ENCODE peak calls at places on chromosomes 16 and 17, in six cellular contexts. A, K, M, F, P and D are unnamed samples. For H3K4me1, the result is how much of the 10 kb centered on the place peaks cover.

GRCh38 chr16:709651-710499 is 4.3 kb upstream of the FBXL16 start:
- DNase-seq in A (no peak), K (peak), M (no peak), F (no peak), P (no peak), D (peak)

GRCh38 chr17:2400474-2400866 is 390 bp downstream of the MNT start:
- DNase-seq in A (peak), K (peak), M (no peak), F (no peak), P (no peak), D (no peak)

GRCh38 chr16:20904507-20905079 is 4.0 kb downstream of the LYRM1 start:
- DNase-seq in A (peak), K (no peak), M (no peak), F (peak), P (peak), D (no peak)

GRCh38 chr17:82245144-82246039 is 16.6 kb downstream of the SLC16A3 start:
- DNase-seq in A (no peak), K (no peak), M (no peak), F (no peak), P (no peak), D (no peak)

GRCh38 chr16:87542531-87543102 is 49.8 kb upstream of the ZCCHC14 start:
- DNase-seq in A (peak), K (no peak), M (no peak), F (no peak), P (no peak), D (no peak)

GRCh38 chr16:81612351-81613170 is 166.5 kb upstream of the PLCG2 start:
- DNase-seq in A (no peak), K (no peak), M (no peak), F (no peak), P (no peak), D (no peak)

GRCh38 chr17:19897108-19897854 is 29.5 kb upstream of the ULK2 start:
- DNase-seq in A (no peak), K (no peak), M (no peak), F (no peak), P (no peak), D (no peak)

GRCh38 chr17:29664743-29665479 is 42.2 kb upstream of the CORO6 start:
- DNase-seq in A (no peak), K (peak), M (no peak), F (peak), P (no peak), D (no peak)

GRCh38 chr17:81858967-81859905 is 1.1 kb downstream of the P4HB start:
- DNase-seq in A (no peak), K (peak), M (no peak), F (no peak), P (no peak), D (no peak)

GRCh38 chr16:67563708-67564468 is 1.6 kb downstream of the CTCF start:
- DNase-seq in A (peak), K (peak), M (no peak), F (no peak), P (no peak), D (no peak)

GRCh38 chr16:83328936-83329335 is 478.8 kb upstream of the HSBP1 start:
- DNase-seq in A (no peak), K (no peak), M (no peak), F (no peak), P (no peak), D (no peak)

GRCh38 chr16:4611337-4612023 is 3.2 kb downstream of the UBALD1 start:
- DNase-seq in A (no peak), K (no peak), M (no peak), F (no peak), P (no peak), D (no peak)

GRCh38 chr16:89721644-89722391 is 481 bp downstream of the ZNF276 start:
- DNase-seq in A (no peak), K (peak), M (no peak), F (no peak), P (no peak), D (no peak)

GRCh38 chr16:56613706-56614105 is 5.3 kb downstream of the MT2A start:
- DNase-seq in A (no peak), K (no peak), M (no peak), F (no peak), P (no peak), D (no peak)

GRCh38 chr16:50744911-50745310 is 3.0 kb downstream of the CYLD start:
- DNase-seq in A (no peak), K (no peak), M (no peak), F (no peak), P (no peak), D (no peak)

GRCh38 chr17:63543822-63544420 is 6.4 kb upstream of the DCAF7 start:
- DNase-seq in A (no peak), K (no peak), M (no peak), F (no peak), P (no peak), D (no peak)

GRCh38 chr17:50055055-50055425 is 870 bp upstream of the ITGA3 start:
- DNase-seq in A (no peak), K (no peak), M (no peak), F (peak), P (no peak), D (no peak)

GRCh38 chr16:651844-652243 is 2.7 kb downstream of the WDR90 start:
- DNase-seq in A (no peak), K (no peak), M (no peak), F (no peak), P (no peak), D (no peak)

GRCh38 chr17:77528516-77529327 is 388.0 kb downstream of the SEC14L1 start:
- DNase-seq in A (no peak), K (no peak), M (no peak), F (no peak), P (no peak), D (no peak)

GRCh38 chr16:84281077-84281476 is 13.6 kb upstream of the WFDC1 start:
- DNase-seq in A (no peak), K (peak), M (no peak), F (peak), P (no peak), D (no peak)

GRCh38 chr16:9885457-9885856 is 296.8 kb downstream of the GRIN2A start:
- DNase-seq in A (no peak), K (no peak), M (no peak), F (no peak), P (no peak), D (no peak)

GRCh38 chr17:3894927-3895343 is 2.1 kb upstream of the CAMKK1 start:
- DNase-seq in A (no peak), K (no peak), M (no peak), F (no peak), P (no peak), D (no peak)

GRCh38 chr17:37546242-37546641 is 56.6 kb downstream of the DUSP14 start:
- DNase-seq in A (no peak), K (no peak), M (no peak), F (no peak), P (no peak), D (no peak)

GRCh38 chr16:29757950-29758466 is 12.2 kb upstream of the C16orf54 start:
- DNase-seq in A (peak), K (no peak), M (no peak), F (no peak), P (no peak), D (peak)

GRCh38 chr17:40727447-40728231 is 24.1 kb upstream of the KRT24 start:
- DNase-seq in A (no peak), K (no peak), M (no peak), F (no peak), P (peak), D (no peak)

GRCh38 chr17:6510321-6511023 is 45.9 kb downstream of the PITPNM3 start:
- DNase-seq in A (no peak), K (peak), M (no peak), F (no peak), P (no peak), D (no peak)

GRCh38 chr16:56980203-56980535 is 9.2 kb upstream of the NLRC5 start:
- DNase-seq in A (no peak), K (no peak), M (no peak), F (no peak), P (no peak), D (no peak)

GRCh38 chr16:30761427-30761927 is 385 bp downstream of the CFAP119 start:
- DNase-seq in A (no peak), K (peak), M (no peak), F (no peak), P (no peak), D (no peak)

GRCh38 chr17:16352838-16353701 is at the start of gene CENPV:
- DNase-seq in A (peak), K (peak), M (peak), F (peak), P (no peak), D (no peak)

GRCh38 chr17:77422104-77422782 is 281.5 kb downstream of the SEC14L1 start:
- DNase-seq in A (no peak), K (no peak), M (no peak), F (no peak), P (no peak), D (no peak)

GRCh38 chr17:67974186-67974585 is 22.1 kb downstream of the C17orf58 start:
- DNase-seq in A (no peak), K (no peak), M (no peak), F (no peak), P (no peak), D (no peak)

GRCh38 chr17:73256220-73256619 is 5.5 kb downstream of the CPSF4L start:
- DNase-seq in A (no peak), K (no peak), M (no peak), F (no peak), P (no peak), D (no peak)

GRCh38 chr16:70661918-70662641 is 15.7 kb downstream of the IL34 start:
- DNase-seq in A (no peak), K (no peak), M (no peak), F (no peak), P (no peak), D (no peak)

GRCh38 chr17:7747586-7747985 is 30.0 kb downstream of the DNAH2 start:
- DNase-seq in A (peak), K (no peak), M (no peak), F (no peak), P (no peak), D (no peak)

GRCh38 chr17:20032636-20033035 is 23.5 kb downstream of the SPECC1 start:
- DNase-seq in A (no peak), K (no peak), M (no peak), F (no peak), P (no peak), D (no peak)

GRCh38 chr17:64387145-64387473 is 3.6 kb downstream of the PECAM1 start:
- DNase-seq in A (no peak), K (no peak), M (no peak), F (no peak), P (no peak), D (no peak)

GRCh38 chr17:50529849-50530248 is 2.7 kb upstream of the EPN3 start:
- DNase-seq in A (no peak), K (no peak), M (no peak), F (no peak), P (no peak), D (no peak)

DNA sequence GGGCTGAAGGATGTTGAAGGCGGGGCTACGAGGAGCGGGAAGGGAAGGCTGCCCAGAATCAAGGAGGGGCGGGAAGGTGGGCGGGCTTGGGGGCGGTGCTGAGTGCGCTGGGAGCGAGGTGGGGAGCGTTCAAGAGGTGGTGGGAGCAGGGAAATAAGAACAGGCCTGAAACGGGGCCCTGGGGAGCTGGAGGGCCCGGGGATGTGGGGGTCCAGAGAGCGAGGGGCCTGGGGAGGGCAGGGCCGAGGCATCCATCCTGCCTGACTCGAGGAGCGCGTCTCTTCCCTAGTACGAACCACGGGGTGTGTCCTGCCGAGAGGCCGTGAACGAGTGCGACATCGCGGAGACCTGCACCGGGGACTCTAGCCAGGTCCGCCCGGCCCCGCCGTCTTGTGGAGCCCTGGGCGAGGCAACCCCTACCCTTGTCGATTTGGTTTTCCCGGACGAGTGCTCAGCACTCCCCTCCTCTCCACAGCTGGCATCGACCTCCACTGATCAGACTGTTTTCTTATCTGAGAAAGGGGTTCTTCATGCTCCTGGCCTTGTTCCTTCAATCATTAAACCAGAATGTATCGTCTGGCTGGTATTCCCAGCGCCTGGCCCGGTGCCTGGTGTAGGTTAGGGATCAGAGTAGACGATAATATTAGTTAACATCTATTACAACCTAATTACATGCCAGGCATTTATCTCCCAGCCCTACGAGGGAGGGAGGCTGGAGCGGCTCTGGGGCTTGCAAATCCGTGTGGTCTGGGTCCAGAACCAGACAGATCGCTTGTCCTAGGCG is 17.2 kb downstream of the ADAM11 start:
- DNase-seq in A (peak), K (no peak), M (no peak), F (no peak), P (no peak), D (no peak)
- TF ChIP-seq ZNF274 in A (no peak), K (no peak), M (no peak), F (no peak), P (no peak), D (no peak)

GRCh38 chr16:11562941-11563340 is 23.8 kb downstream of the LITAF start:
- DNase-seq in A (no peak), K (no peak), M (no peak), F (no peak), P (no peak), D (no peak)

GRCh38 chr16:11561440-11561797 is 25.3 kb downstream of the LITAF start:
- DNase-seq in A (no peak), K (no peak), M (no peak), F (no peak), P (no peak), D (no peak)

GRCh38 chr16:11563493-11564040 is 23.2 kb downstream of the LITAF start:
- DNase-seq in A (peak), K (no peak), M (no peak), F (no peak), P (no peak), D (no peak)

GRCh38 chr16:11561856-11562255 is 24.9 kb downstream of the LITAF start:
- DNase-seq in A (no peak), K (no peak), M (no peak), F (no peak), P (no peak), D (no peak)

DNA sequence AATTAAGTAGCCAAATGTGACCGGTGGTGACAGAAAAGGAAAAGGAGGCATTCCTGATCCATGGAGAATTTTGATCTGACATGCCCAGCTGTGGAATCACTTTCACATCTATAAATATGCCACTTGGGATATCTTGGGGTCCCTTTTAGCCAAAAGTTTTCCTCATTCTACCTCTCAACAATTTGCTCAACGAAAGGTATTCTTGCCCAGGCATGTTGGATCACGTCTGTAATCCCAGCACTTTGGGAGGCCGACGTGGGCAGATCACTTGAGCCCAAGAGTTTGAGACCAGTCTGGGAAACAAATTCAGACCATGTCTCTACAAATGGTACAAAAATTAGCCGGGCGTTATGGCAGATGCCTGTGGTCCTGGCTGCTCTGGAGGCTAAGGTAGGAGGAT is 24.3 kb downstream of the LITAF start:
- DNase-seq in A (no peak), K (no peak), M (no peak), F (no peak), P (no peak), D (no peak)
- H3K4me1 ChIP-seq in A (half or more), K (under half), M (under half), F (under half), P (under half), D (under half)

GRCh38 chr17:48722201-48722907 is at the start of gene PRAC1:
- DNase-seq in A (no peak), K (no peak), M (no peak), F (no peak), P (no peak), D (no peak)

GRCh38 chr17:48722924-48723554 is at the start of gene PRAC2:
- DNase-seq in A (no peak), K (no peak), M (no peak), F (no peak), P (no peak), D (no peak)

GRCh38 chr17:48725005-48725293 is 2.0 kb downstream of the PRAC2 start:
- DNase-seq in A (no peak), K (no peak), M (no peak), F (no peak), P (no peak), D (no peak)

GRCh38 chr17:48724241-48725004 is 1.4 kb downstream of the PRAC2 start:
- DNase-seq in A (peak), K (peak), M (no peak), F (peak), P (peak), D (no peak)

DNA sequence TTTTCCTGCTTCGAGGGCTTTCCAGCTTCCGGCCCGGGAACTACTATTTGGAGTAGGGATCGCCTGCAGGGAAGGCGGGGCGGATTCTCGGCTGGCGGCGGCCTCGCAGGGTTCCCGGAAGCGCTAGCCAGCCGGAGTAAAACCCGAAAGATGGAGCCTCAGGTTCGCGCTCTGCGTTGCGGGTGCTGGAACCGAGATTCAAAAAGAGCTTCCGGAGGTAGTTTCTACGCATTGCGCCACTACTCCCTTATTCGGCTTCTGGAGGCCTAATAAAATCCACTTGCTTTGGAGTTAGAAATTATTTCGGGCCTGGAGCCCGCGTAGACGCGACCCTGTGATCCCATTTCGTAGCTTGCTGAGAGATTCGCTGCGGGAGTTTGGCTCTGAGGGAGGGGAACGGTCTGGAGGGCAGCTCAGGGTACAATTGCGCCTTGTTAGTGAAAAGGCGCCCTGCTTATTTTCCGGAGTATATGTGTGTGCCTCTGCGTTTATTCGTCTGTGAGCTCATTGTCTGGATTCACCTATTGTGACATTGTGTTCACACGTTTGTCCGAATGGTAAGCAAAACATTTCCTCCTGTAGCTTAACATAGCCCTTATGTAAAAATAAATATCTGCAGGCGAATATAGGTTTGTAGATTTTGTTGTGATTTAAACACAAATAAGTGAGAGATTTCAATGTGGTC is 712 bp downstream of the PRAC2 start:
- DNase-seq in A (no peak), K (no peak), M (no peak), F (no peak), P (no peak), D (no peak)
- H3K4me3 ChIP-seq in A (no peak), K (no peak), M (no peak), F (no peak), P (no peak), D (no peak)

GRCh38 chr17:38809828-38810227 is 10.5 kb upstream of the PIP4K2B start:
- DNase-seq in A (no peak), K (no peak), M (no peak), F (no peak), P (no peak), D (no peak)

DNA sequence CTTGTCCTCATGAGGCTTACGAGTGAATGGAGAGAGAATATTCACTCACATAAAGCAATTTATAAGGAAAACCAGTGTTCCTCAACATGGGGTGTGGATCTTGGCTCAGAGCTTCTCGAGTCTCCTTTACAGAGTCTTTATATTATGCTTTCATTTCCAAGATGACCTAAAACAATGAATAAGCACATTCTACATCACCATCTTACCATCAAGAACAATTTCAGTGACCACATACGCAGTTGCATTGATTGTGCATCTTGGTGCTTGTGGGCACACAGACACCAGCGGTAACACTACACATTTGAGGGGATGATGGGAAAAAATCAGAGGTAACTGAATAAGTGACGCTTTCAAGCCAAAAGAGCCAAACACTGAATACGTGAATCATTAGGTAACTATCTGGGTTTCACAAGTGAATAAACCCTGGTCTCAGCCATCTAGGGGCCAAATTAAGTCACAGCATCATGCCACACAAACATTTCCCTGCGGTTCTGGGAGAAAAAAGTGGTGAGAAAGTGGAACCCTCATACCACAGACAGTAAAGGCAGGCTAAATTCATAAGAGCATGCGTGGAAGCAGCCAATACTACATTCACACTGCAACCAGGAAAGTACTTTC is 9.4 kb downstream of the CWC25 start:
- DNase-seq in A (no peak), K (no peak), M (no peak), F (no peak), P (no peak), D (no peak)
- TF ChIP-seq ZNF274 in A (no peak), K (no peak), M (no peak), F (no peak), P (no peak), D (no peak)

DNA sequence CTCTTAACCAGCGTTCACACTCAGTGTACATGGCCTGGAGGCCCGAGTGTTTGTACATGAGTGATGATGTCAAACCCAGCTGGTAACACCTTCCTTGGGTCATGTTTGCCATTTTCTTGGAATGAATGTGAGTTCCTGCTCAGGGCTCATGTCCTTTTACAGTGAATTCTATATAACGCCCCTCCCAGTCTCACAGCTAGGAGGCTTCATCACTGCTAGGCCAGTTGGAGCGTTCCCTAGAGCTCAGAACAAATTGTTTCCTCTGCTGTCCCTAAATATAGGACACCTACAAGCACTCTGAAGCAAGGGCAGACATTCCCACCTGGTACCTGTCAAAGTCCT is 5.5 kb downstream of the TIMM22 start:
- DNase-seq in A (no peak), K (no peak), M (no peak), F (no peak), P (no peak), D (no peak)
- H3K4me1 ChIP-seq in A (under half), K (under half), M (under half), F (under half), P (under half), D (under half)